ENCODE peak calls at places on chromosomes 7 and 10, in four cellular contexts. V, O, R and I are unnamed samples.

GRCh38 chr10:77351386-77351785 is 286.2 kb downstream of the KCNMA1 start:
- DNase-seq in V (no peak), R (no peak), O (peak; percentile 77), I (no peak)

GRCh38 chr10:24974978-24975377 is 22.6 kb upstream of the PRTFDC1 start:
- DNase-seq in O (peak; percentile 56), V (no peak), R (no peak), I (peak; percentile 93)

GRCh38 chr7:117323877-117324699 is 1.2 kb upstream of the WNT2 start:
- DNase-seq in V (peak; percentile 35), R (no peak), O (peak; percentile 56), I (no peak)

GRCh38 chr7:41693150-41693997 is 9.5 kb downstream of the INHBA start:
- DNase-seq in V (no peak), O (peak; percentile 75), R (no peak), I (no peak)

GRCh38 chr7:41187322-41187721 is 515.6 kb downstream of the INHBA start:
- DNase-seq in V (no peak), O (no peak), R (no peak), I (peak; percentile 87)

GRCh38 chr10:118369806-118370205 is 27.7 kb upstream of the FAM204A start:
- DNase-seq in O (no peak), V (no peak), R (no peak), I (peak; percentile 73)

GRCh38 chr7:144500225-144500624 is 96.7 kb upstream of the NOBOX start:
- DNase-seq in R (no peak), V (no peak), O (no peak), I (peak; percentile 44)

GRCh38 chr10:106450966-106451365 is 713.5 kb downstream of the SORCS1 start:
- DNase-seq in V (no peak), R (no peak), O (no peak), I (no peak)

GRCh38 chr10:45380903-45381610 is 7.0 kb downstream of the ALOX5 start:
- DNase-seq in R (no peak), O (no peak), V (no peak), I (peak; percentile 23)

GRCh38 chr10:9137368-9137767 is 1082.9 kb downstream of the GATA3 start:
- DNase-seq in R (no peak), O (no peak), V (no peak), I (no peak)

GRCh38 chr10:48794074-48794473 is 109.4 kb downstream of the WDFY4 start:
- DNase-seq in O (no peak), V (no peak), R (no peak), I (no peak)

GRCh38 chr7:92244803-92245486 is 769 bp downstream of the KRIT1 start:
- DNase-seq in R (no peak), V (peak; percentile 18), O (peak; percentile 67), I (no peak)

DNA sequence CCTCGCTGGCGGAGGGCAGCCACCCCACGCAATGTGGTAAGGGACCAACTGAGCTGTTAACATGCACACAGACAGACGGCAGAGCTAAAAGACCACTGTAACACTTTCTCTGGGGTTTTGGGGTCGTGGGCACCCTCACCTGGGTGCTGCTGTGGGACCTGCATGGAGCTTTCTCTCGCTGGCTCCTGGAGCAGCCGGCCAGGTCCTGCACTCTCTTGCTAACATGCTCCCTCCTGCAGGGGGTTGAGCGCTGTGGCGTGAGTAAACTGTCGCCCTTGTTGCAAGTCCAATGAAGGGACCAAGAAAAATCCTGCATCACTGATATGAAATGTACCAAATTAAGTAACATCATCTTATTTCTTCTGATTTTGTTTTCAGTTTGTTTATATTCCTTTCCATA is 92.0 kb downstream of the ADK start:
- DNase-seq in O (no peak), R (no peak), V (no peak), I (no peak)
- H2AK5ac ChIP-seq in O (no peak overlapping the region), R (no peak overlapping the region), V (no peak overlapping the region), I (no peak overlapping the region)

GRCh38 chr7:135557455-135558336 is at the start of gene NUP205:
- DNase-seq in O (peak; percentile 89), V (peak; percentile 75), R (peak; percentile 23), I (peak; percentile 56)
- H2BK12ac ChIP-seq in O (no peak within 1 kb of the TSS), V (no peak within 1 kb of the TSS), R (peak within 1 kb of the TSS; percentile 71), I (no peak within 1 kb of the TSS)

DNA sequence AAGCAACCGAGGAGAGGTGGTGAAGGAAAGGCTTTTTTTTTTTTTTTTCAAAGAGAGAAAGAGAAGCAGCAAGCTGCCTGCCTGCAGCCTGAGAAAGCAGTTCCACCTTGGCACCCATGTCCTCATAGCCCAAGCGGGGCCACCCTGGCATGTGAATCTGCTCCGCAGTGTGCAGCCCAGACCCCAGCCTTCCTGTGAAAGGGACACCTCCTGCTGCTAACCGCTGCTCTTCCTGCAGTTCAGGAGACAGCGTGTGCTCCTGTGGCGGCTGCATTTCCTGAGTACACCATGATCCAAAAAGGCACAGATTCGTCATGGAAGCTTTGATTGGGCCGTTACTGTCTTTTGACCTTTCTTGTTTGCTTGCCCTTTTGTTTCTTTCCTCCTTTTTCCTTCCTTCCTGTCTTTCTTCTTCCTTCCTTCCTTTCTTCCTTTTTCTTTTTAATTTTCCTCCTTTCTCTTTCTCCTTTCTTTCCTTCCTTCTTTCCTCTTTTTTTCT is 38.1 kb downstream of the IKZF1 start:
- DNase-seq in O (no peak), R (no peak), V (no peak), I (no peak)
- H2AK5ac ChIP-seq in O (no peak overlapping the region), R (no peak overlapping the region), V (no peak overlapping the region), I (no peak overlapping the region)

GRCh38 chr10:31923389-31923788 is 5.2 kb downstream of the ARHGAP12 start:
- DNase-seq in V (no peak), R (no peak), O (no peak), I (no peak)

GRCh38 chr10:31921031-31921430 is 7.6 kb downstream of the ARHGAP12 start:
- DNase-seq in R (no peak), V (no peak), O (no peak), I (no peak)

GRCh38 chr10:31914370-31914769 is 14.3 kb downstream of the ARHGAP12 start:
- DNase-seq in R (no peak), V (no peak), O (no peak), I (no peak)

GRCh38 chr10:31920538-31920937 is 8.1 kb downstream of the ARHGAP12 start:
- DNase-seq in O (no peak), V (no peak), R (no peak), I (no peak)

DNA sequence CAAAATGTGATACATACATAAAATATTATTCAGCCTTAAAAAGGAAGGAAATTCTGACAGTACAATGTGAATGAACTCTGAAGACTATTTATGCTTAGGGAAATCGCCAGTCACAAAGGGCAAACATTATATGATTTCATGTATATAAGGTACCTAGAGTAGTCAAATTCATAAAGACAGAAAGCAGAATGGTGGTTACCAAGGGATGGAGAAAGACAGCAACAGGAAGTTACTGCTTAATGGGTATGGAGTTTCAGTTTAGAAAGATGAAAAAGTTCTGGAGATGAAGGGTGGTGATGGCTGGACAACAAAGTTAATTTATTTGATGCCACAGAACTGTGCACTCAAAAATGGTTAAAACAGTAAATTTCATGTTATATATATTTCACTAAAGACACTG is 9.6 kb downstream of the ARHGAP12 start:
- DNase-seq in V (no peak), O (no peak), R (no peak), I (no peak)
- H2BK12ac ChIP-seq in V (no peak overlapping the region), O (no peak overlapping the region), R (no peak overlapping the region), I (no peak overlapping the region)

GRCh38 chr7:18109762-18110161 is 82.1 kb upstream of the PRPS1L1 start:
- DNase-seq in O (no peak), V (no peak), R (no peak), I (no peak)
- H2AK5ac ChIP-seq in O (no peak overlapping the region), V (no peak overlapping the region), R (no peak overlapping the region), I (no peak overlapping the region)

DNA sequence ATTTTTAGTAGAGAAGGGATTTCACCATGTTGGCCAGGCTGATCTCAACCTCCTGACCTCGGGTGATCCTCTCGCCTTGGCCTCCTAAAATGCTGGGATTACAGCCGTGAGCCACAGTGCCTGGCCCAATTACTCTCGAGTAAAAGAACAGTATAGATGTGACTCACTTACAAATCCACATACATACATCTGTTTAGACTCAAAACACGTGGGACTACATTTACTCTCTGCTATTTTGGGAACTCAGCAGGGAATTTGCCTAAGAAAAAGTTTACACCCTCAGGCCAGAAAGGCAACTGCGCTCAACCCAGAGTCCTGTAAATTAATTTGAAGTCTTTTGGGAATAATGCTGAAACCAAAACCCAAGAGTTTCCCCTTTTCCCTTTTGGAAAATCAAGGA is 289.7 kb downstream of the KLF6 start:
- DNase-seq in V (no peak), O (peak; percentile 34), R (no peak), I (peak; percentile 93)
- H2BK12ac ChIP-seq in V (no peak overlapping the region), O (no peak overlapping the region), R (peak overlapping the region; percentile 94), I (peak overlapping the region; percentile 58)

GRCh38 chr7:116259821-116260440 is 49.6 kb downstream of the TES start:
- DNase-seq in R (no peak), V (no peak), O (peak; percentile 59), I (peak; percentile 89)
- H2AK5ac ChIP-seq in R (no peak overlapping the region), V (no peak overlapping the region), O (peak overlapping the region; percentile 79), I (no peak overlapping the region)